ENCODE peak calls at places on chromosome 11, in four cellular contexts. One of them, this sample, is unnamed.

GRCh38 chr11:128424271-128424709 is 163.1 kb downstream of the ETS1 start:
- DNase-seq in fibroblast of the aortic adventitia: peak; percentile 76
- DNase-seq in Panc1: no peak
- DNase-seq in IMR-90: no peak
- DNase-seq in this sample: no peak

GRCh38 chr11:30131535-30131934 is 99.3 kb upstream of the FSHB start:
- DNase-seq in Panc1: no peak
- DNase-seq in fibroblast of the aortic adventitia: no peak
- DNase-seq in IMR-90: no peak
- DNase-seq in this sample: no peak

GRCh38 chr11:17257200-17257599 is 19.3 kb upstream of the NUCB2 start:
- DNase-seq in Panc1: peak; percentile 71
- DNase-seq in IMR-90: peak; percentile 78
- DNase-seq in fibroblast of the aortic adventitia: peak; percentile 75
- DNase-seq in this sample: peak; percentile 62

GRCh38 chr11:17267576-17267975 is 9.0 kb upstream of the NUCB2 start:
- DNase-seq in fibroblast of the aortic adventitia: no peak
- DNase-seq in Panc1: peak; percentile 90
- DNase-seq in IMR-90: peak; percentile 33
- DNase-seq in this sample: peak; percentile 81

GRCh38 chr11:127890026-127890611 is 697.2 kb downstream of the ETS1 start:
- DNase-seq in fibroblast of the aortic adventitia: peak; percentile 39
- DNase-seq in IMR-90: peak; percentile 17
- DNase-seq in Panc1: no peak
- DNase-seq in this sample: peak; percentile 23

GRCh38 chr11:93498099-93499040 is 44.8 kb downstream of the SMCO4 start:
- DNase-seq in fibroblast of the aortic adventitia: peak; percentile 4
- DNase-seq in Panc1: no peak
- DNase-seq in IMR-90: peak; percentile 51
- DNase-seq in this sample: peak; percentile 8

GRCh38 chr11:3047637-3048036 is 9.6 kb downstream of the CARS1 start:
- DNase-seq in Panc1: no peak
- DNase-seq in fibroblast of the aortic adventitia: no peak
- DNase-seq in IMR-90: no peak
- DNase-seq in this sample: no peak

GRCh38 chr11:57306941-57307598 is 17.7 kb downstream of the TNKS1BP1 start:
- DNase-seq in fibroblast of the aortic adventitia: no peak
- DNase-seq in Panc1: no peak
- DNase-seq in IMR-90: no peak
- DNase-seq in this sample: no peak

GRCh38 chr11:112785717-112786116 is 175.5 kb upstream of the NCAM1 start:
- DNase-seq in IMR-90: peak; percentile 11
- DNase-seq in Panc1: no peak
- DNase-seq in fibroblast of the aortic adventitia: peak; percentile 86
- DNase-seq in this sample: peak; percentile 61

GRCh38 chr11:43130616-43131015 is 181.2 kb upstream of the API5 start:
- DNase-seq in IMR-90: no peak
- DNase-seq in fibroblast of the aortic adventitia: no peak
- DNase-seq in Panc1: no peak
- DNase-seq in this sample: no peak

DNA sequence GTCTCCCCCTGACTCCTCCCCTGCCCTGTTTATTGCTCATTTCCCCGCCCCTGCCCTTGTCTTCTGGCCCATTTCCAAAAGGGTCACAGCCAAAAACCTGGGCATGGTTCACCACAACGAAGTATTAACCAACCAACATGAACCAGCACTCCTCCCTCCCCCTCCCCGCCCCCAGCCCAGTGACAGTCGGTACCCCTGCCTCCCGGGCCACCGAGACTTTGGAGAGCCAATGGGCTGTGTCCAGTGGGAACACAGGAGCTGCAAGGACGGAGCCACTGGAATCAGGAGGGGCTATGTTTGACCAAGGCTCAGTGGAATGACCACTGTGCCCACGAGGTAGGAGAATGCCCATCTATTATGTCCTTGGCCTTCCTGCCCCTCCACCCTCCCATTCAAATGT is 63.0 kb downstream of the BTG4 start:
- DNase-seq in Panc1: no peak
- DNase-seq in fibroblast of the aortic adventitia: no peak
- DNase-seq in IMR-90: no peak
- DNase-seq in this sample: no peak
- H3K4me3 ChIP-seq in Panc1: no peak overlapping the region
- H3K4me3 ChIP-seq in fibroblast of the aortic adventitia: no peak overlapping the region
- H3K4me3 ChIP-seq in IMR-90: no peak overlapping the region
- H3K4me3 ChIP-seq in this sample: no peak overlapping the region

GRCh38 chr11:122723106-122723505 is 67.6 kb downstream of the UBASH3B start:
- DNase-seq in Panc1: no peak
- DNase-seq in fibroblast of the aortic adventitia: no peak
- DNase-seq in IMR-90: peak; percentile 69
- DNase-seq in this sample: peak; percentile 62
- H3K4me3 ChIP-seq in Panc1: no peak overlapping the region
- H3K4me3 ChIP-seq in fibroblast of the aortic adventitia: no peak overlapping the region
- H3K4me3 ChIP-seq in IMR-90: no peak overlapping the region
- H3K4me3 ChIP-seq in this sample: no peak overlapping the region

GRCh38 chr11:124760205-124760652 is 1.9 kb downstream of the ESAM start:
- DNase-seq in Panc1: no peak
- DNase-seq in fibroblast of the aortic adventitia: no peak
- DNase-seq in IMR-90: no peak
- DNase-seq in this sample: no peak
- H3K4me3 ChIP-seq in Panc1: no peak overlapping the region
- H3K4me3 ChIP-seq in fibroblast of the aortic adventitia: no peak overlapping the region
- H3K4me3 ChIP-seq in IMR-90: no peak overlapping the region
- H3K4me3 ChIP-seq in this sample: no peak overlapping the region

DNA sequence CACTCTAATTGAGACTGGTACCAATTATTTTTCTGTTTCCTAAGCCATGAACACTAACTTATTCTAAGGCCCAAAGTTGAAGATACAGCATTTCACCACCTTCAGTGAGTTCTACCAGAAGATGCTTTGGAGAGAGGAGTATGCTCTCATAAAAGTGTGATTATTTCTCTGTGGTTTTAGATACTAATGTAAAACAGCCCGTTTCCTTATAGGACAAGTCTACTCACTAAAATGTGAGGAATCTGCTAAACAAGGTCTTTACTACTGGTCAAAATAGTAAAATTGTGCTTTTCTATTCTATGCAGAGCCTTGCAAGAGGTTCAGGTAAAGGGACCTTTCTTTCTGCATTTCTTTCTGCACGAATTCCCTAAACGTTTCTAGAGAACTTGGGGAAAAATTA is 2.4 kb downstream of the LGR4 start:
- DNase-seq in Panc1: no peak
- DNase-seq in IMR-90: no peak
- DNase-seq in fibroblast of the aortic adventitia: no peak
- DNase-seq in this sample: no peak
- H3K4me3 ChIP-seq in Panc1: peak overlapping the region; percentile 67
- H3K4me3 ChIP-seq in IMR-90: no peak overlapping the region
- H3K4me3 ChIP-seq in fibroblast of the aortic adventitia: peak overlapping the region; percentile 19
- H3K4me3 ChIP-seq in this sample: peak overlapping the region; percentile 68

GRCh38 chr11:76765863-76766350 is 17.2 kb upstream of the TSKU start:
- DNase-seq in IMR-90: peak; percentile 35
- DNase-seq in Panc1: no peak
- DNase-seq in fibroblast of the aortic adventitia: no peak
- DNase-seq in this sample: peak; percentile 28

GRCh38 chr11:76762867-76763572 is 20.1 kb upstream of the TSKU start:
- DNase-seq in IMR-90: no peak
- DNase-seq in Panc1: no peak
- DNase-seq in fibroblast of the aortic adventitia: no peak
- DNase-seq in this sample: no peak

GRCh38 chr11:76761959-76762358 is 21.2 kb upstream of the TSKU start:
- DNase-seq in fibroblast of the aortic adventitia: no peak
- DNase-seq in Panc1: no peak
- DNase-seq in IMR-90: no peak
- DNase-seq in this sample: no peak

GRCh38 chr11:76764941-76765340 is 18.2 kb upstream of the TSKU start:
- DNase-seq in Panc1: no peak
- DNase-seq in IMR-90: no peak
- DNase-seq in fibroblast of the aortic adventitia: no peak
- DNase-seq in this sample: no peak

DNA sequence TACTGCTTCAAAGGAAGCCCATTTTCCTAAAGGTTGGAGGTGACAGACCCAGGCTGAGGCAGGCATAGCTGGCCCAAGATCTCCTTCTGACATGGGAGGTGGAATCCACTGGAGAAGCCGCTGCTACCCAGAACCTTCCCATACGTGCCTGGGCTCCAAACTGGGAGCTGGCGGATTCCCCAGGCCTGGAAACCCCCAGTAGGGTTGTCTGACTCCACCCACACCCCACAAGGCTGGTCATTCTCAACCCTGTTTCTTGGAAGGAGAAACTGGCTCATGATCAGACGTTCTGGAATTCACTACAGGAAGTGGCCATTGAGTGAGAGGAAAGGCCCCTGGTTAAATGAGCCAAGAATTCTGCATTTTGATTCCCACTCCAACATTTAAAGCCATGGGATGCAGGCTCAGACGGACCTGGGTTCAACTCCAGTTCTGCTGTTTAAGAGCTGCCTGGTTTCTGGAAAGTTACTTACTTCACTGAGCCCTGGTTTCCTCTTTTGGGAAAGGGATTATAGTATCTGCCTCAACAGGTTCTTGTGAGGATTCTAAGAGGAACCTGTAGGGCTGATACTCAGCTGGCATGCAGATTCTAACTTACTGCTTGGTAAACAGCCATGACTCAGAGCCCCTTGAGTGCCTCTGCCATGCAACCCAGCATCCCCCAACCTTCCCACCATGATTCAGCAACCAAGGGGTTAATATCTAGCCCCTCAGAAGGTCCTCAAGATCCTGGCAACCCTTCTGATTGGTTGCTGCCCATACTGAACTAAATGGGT is 19.4 kb upstream of the TSKU start:
- DNase-seq in fibroblast of the aortic adventitia: peak; percentile 98
- DNase-seq in IMR-90: peak; percentile 95
- DNase-seq in Panc1: no peak
- DNase-seq in this sample: peak; percentile 71
- H3K4me3 ChIP-seq in fibroblast of the aortic adventitia: no peak overlapping the region
- H3K4me3 ChIP-seq in IMR-90: no peak overlapping the region
- H3K4me3 ChIP-seq in Panc1: no peak overlapping the region
- H3K4me3 ChIP-seq in this sample: no peak overlapping the region

This sample was measured in foreskin fibroblast.